ENCODE peak calls at places on chromosomes 13 and 19, in seven cellular contexts. One of them, this sample, is unnamed.

GRCh38 chr13:76887070-76887563 is 912 bp upstream of the KCTD12 start:
- DNase-seq in pancreas: no peak
- DNase-seq in astrocyte of the cerebellum: no peak
- DNase-seq in heart left ventricle: peak; percentile 32
- DNase-seq in neural progenitor cell: peak; percentile 48
- DNase-seq in lower leg skin: no peak
- DNase-seq in HepG2: no peak
- DNase-seq in this sample: peak; percentile 35

GRCh38 chr13:96089749-96090239 is at the start of gene HS6ST3:
- DNase-seq in pancreas: peak; percentile 87
- DNase-seq in astrocyte of the cerebellum: no peak
- DNase-seq in heart left ventricle: peak; percentile 20
- DNase-seq in neural progenitor cell: peak; percentile 75
- DNase-seq in lower leg skin: no peak
- DNase-seq in HepG2: no peak
- DNase-seq in this sample: no peak

GRCh38 chr19:30228726-30229523 is 143.3 kb upstream of the ZNF536 start:
- DNase-seq in pancreas: no peak
- DNase-seq in astrocyte of the cerebellum: no peak
- DNase-seq in heart left ventricle: no peak
- DNase-seq in neural progenitor cell: peak; percentile 65
- DNase-seq in lower leg skin: no peak
- DNase-seq in HepG2: no peak
- DNase-seq in this sample: no peak

GRCh38 chr13:98517576-98518310 is 59.2 kb downstream of the STK24 start:
- DNase-seq in pancreas: no peak
- DNase-seq in astrocyte of the cerebellum: no peak
- DNase-seq in heart left ventricle: no peak
- DNase-seq in neural progenitor cell: no peak
- DNase-seq in lower leg skin: no peak
- DNase-seq in HepG2: no peak
- DNase-seq in this sample: no peak

GRCh38 chr13:54301085-54301484 is 1272.5 kb downstream of the OLFM4 start:
- DNase-seq in pancreas: no peak
- DNase-seq in astrocyte of the cerebellum: no peak
- DNase-seq in heart left ventricle: no peak
- DNase-seq in neural progenitor cell: peak; percentile 10
- DNase-seq in lower leg skin: no peak
- DNase-seq in HepG2: no peak
- DNase-seq in this sample: no peak

GRCh38 chr19:38277969-38278680 is 13.8 kb downstream of the SPINT2 start:
- DNase-seq in pancreas: no peak
- DNase-seq in astrocyte of the cerebellum: no peak
- DNase-seq in heart left ventricle: peak; percentile 79
- DNase-seq in neural progenitor cell: no peak
- DNase-seq in lower leg skin: no peak
- DNase-seq in HepG2: no peak
- DNase-seq in this sample: no peak

GRCh38 chr19:34321735-34322134 is 43.3 kb upstream of the GPI start:
- DNase-seq in pancreas: no peak
- DNase-seq in astrocyte of the cerebellum: no peak
- DNase-seq in heart left ventricle: no peak
- DNase-seq in neural progenitor cell: no peak
- DNase-seq in lower leg skin: no peak
- DNase-seq in HepG2: no peak
- DNase-seq in this sample: no peak

GRCh38 chr13:108621421-108621820 is 8.0 kb upstream of the MYO16 start:
- DNase-seq in pancreas: no peak
- DNase-seq in astrocyte of the cerebellum: no peak
- DNase-seq in heart left ventricle: no peak
- DNase-seq in neural progenitor cell: no peak
- DNase-seq in lower leg skin: no peak
- DNase-seq in HepG2: no peak
- DNase-seq in this sample: no peak

GRCh38 chr19:50739132-50739746 is 16.1 kb downstream of the CLEC11A start:
- DNase-seq in pancreas: no peak
- DNase-seq in astrocyte of the cerebellum: no peak
- DNase-seq in heart left ventricle: no peak
- DNase-seq in neural progenitor cell: no peak
- DNase-seq in lower leg skin: no peak
- DNase-seq in HepG2: no peak
- DNase-seq in this sample: no peak

GRCh38 chr13:37074703-37075102 is 15.2 kb upstream of the SUPT20H start:
- DNase-seq in pancreas: no peak
- DNase-seq in astrocyte of the cerebellum: no peak
- DNase-seq in heart left ventricle: no peak
- DNase-seq in neural progenitor cell: peak; percentile 24
- DNase-seq in lower leg skin: no peak
- DNase-seq in HepG2: no peak
- DNase-seq in this sample: no peak

GRCh38 chr19:45947926-45948325 is 25.7 kb downstream of the NOVA2 start:
- DNase-seq in pancreas: no peak
- DNase-seq in astrocyte of the cerebellum: peak; percentile 41
- DNase-seq in heart left ventricle: no peak
- DNase-seq in neural progenitor cell: no peak
- DNase-seq in lower leg skin: no peak
- DNase-seq in HepG2: no peak
- DNase-seq in this sample: no peak

GRCh38 chr13:19152403-19152802 is 29.2 kb downstream of the TUBA3C start:
- DNase-seq in pancreas: no peak
- DNase-seq in astrocyte of the cerebellum: no peak
- DNase-seq in heart left ventricle: no peak
- DNase-seq in neural progenitor cell: no peak
- DNase-seq in lower leg skin: no peak
- DNase-seq in HepG2: no peak
- DNase-seq in this sample: no peak

GRCh38 chr13:51781246-51782022 is 22.5 kb downstream of the DHRS12 start:
- DNase-seq in pancreas: no peak
- DNase-seq in astrocyte of the cerebellum: no peak
- DNase-seq in heart left ventricle: no peak
- DNase-seq in neural progenitor cell: peak; percentile 64
- DNase-seq in lower leg skin: no peak
- DNase-seq in HepG2: no peak
- DNase-seq in this sample: no peak

GRCh38 chr19:19271828-19272599 is 1.1 kb downstream of the TM6SF2 start:
- DNase-seq in pancreas: no peak
- DNase-seq in astrocyte of the cerebellum: no peak
- DNase-seq in heart left ventricle: no peak
- DNase-seq in neural progenitor cell: no peak
- DNase-seq in lower leg skin: no peak
- DNase-seq in HepG2: no peak
- DNase-seq in this sample: no peak

GRCh38 chr19:38304352-38304865 is 358 bp downstream of the C19orf33 start:
- DNase-seq in pancreas: no peak
- DNase-seq in astrocyte of the cerebellum: no peak
- DNase-seq in heart left ventricle: no peak
- DNase-seq in neural progenitor cell: no peak
- DNase-seq in lower leg skin: no peak
- DNase-seq in HepG2: no peak
- DNase-seq in this sample: no peak

GRCh38 chr19:17757125-17757524 is 5.8 kb downstream of the FCHO1 start:
- DNase-seq in pancreas: peak; percentile 87
- DNase-seq in astrocyte of the cerebellum: peak; percentile 15
- DNase-seq in heart left ventricle: peak; percentile 70
- DNase-seq in neural progenitor cell: no peak
- DNase-seq in lower leg skin: peak; percentile 29
- DNase-seq in HepG2: no peak
- DNase-seq in this sample: peak; percentile 73

GRCh38 chr13:25501231-25501630 is 129.5 kb downstream of the ATP8A2 start:
- DNase-seq in pancreas: no peak
- DNase-seq in astrocyte of the cerebellum: no peak
- DNase-seq in heart left ventricle: no peak
- DNase-seq in neural progenitor cell: no peak
- DNase-seq in lower leg skin: no peak
- DNase-seq in HepG2: no peak
- DNase-seq in this sample: no peak

GRCh38 chr13:25502551-25502950 is 130.8 kb downstream of the ATP8A2 start:
- DNase-seq in pancreas: no peak
- DNase-seq in astrocyte of the cerebellum: no peak
- DNase-seq in heart left ventricle: no peak
- DNase-seq in neural progenitor cell: no peak
- DNase-seq in lower leg skin: no peak
- DNase-seq in HepG2: no peak
- DNase-seq in this sample: no peak

GRCh38 chr13:25503856-25504255 is 132.1 kb downstream of the ATP8A2 start:
- DNase-seq in pancreas: no peak
- DNase-seq in astrocyte of the cerebellum: no peak
- DNase-seq in heart left ventricle: no peak
- DNase-seq in neural progenitor cell: no peak
- DNase-seq in lower leg skin: no peak
- DNase-seq in HepG2: no peak
- DNase-seq in this sample: no peak
- TF ChIP-seq CTCF in pancreas: no peak
- TF ChIP-seq CTCF in astrocyte of the cerebellum: no peak
- TF ChIP-seq CTCF in heart left ventricle: no peak
- TF ChIP-seq CTCF in neural progenitor cell: no peak
- TF ChIP-seq CTCF in lower leg skin: no peak
- TF ChIP-seq CTCF in HepG2: no peak
- TF ChIP-seq CTCF in this sample: no peak

GRCh38 chr19:28008695-28009094 is 1204.3 kb downstream of the UQCRFS1 start:
- DNase-seq in pancreas: no peak
- DNase-seq in astrocyte of the cerebellum: no peak
- DNase-seq in heart left ventricle: no peak
- DNase-seq in neural progenitor cell: no peak
- DNase-seq in lower leg skin: no peak
- DNase-seq in HepG2: no peak
- DNase-seq in this sample: no peak

GRCh38 chr19:28014821-28015405 is 1198.0 kb downstream of the UQCRFS1 start:
- DNase-seq in pancreas: no peak
- DNase-seq in astrocyte of the cerebellum: no peak
- DNase-seq in heart left ventricle: no peak
- DNase-seq in neural progenitor cell: no peak
- DNase-seq in lower leg skin: no peak
- DNase-seq in HepG2: no peak
- DNase-seq in this sample: no peak

GRCh38 chr19:28009696-28010095 is 1203.3 kb downstream of the UQCRFS1 start:
- DNase-seq in pancreas: no peak
- DNase-seq in astrocyte of the cerebellum: peak; percentile 54
- DNase-seq in heart left ventricle: no peak
- DNase-seq in neural progenitor cell: no peak
- DNase-seq in lower leg skin: no peak
- DNase-seq in HepG2: no peak
- DNase-seq in this sample: no peak

GRCh38 chr19:28010656-28011055 is 1202.3 kb downstream of the UQCRFS1 start:
- DNase-seq in pancreas: no peak
- DNase-seq in astrocyte of the cerebellum: no peak
- DNase-seq in heart left ventricle: no peak
- DNase-seq in neural progenitor cell: no peak
- DNase-seq in lower leg skin: no peak
- DNase-seq in HepG2: no peak
- DNase-seq in this sample: peak; percentile 33

GRCh38 chr19:28012361-28012760 is 1200.6 kb downstream of the UQCRFS1 start:
- DNase-seq in pancreas: no peak
- DNase-seq in astrocyte of the cerebellum: no peak
- DNase-seq in heart left ventricle: no peak
- DNase-seq in neural progenitor cell: peak; percentile 53
- DNase-seq in lower leg skin: no peak
- DNase-seq in HepG2: no peak
- DNase-seq in this sample: no peak
- TF ChIP-seq CTCF in pancreas: no peak
- TF ChIP-seq CTCF in astrocyte of the cerebellum: no peak
- TF ChIP-seq CTCF in heart left ventricle: no peak
- TF ChIP-seq CTCF in neural progenitor cell: peak; percentile 65
- TF ChIP-seq CTCF in lower leg skin: no peak
- TF ChIP-seq CTCF in HepG2: no peak
- TF ChIP-seq CTCF in this sample: no peak

GRCh38 chr19:12126707-12127106 is 13.4 kb downstream of the ZNF20 start:
- DNase-seq in pancreas: no peak
- DNase-seq in astrocyte of the cerebellum: no peak
- DNase-seq in heart left ventricle: no peak
- DNase-seq in neural progenitor cell: peak; percentile 5
- DNase-seq in lower leg skin: no peak
- DNase-seq in HepG2: peak; percentile 24
- DNase-seq in this sample: peak; percentile 46
- TF ChIP-seq CTCF in pancreas: peak; percentile 50
- TF ChIP-seq CTCF in astrocyte of the cerebellum: peak; percentile 11
- TF ChIP-seq CTCF in heart left ventricle: peak; percentile 38
- TF ChIP-seq CTCF in neural progenitor cell: peak; percentile 52
- TF ChIP-seq CTCF in lower leg skin: no peak
- TF ChIP-seq CTCF in HepG2: peak; percentile 64
- TF ChIP-seq CTCF in this sample: no peak

DNA sequence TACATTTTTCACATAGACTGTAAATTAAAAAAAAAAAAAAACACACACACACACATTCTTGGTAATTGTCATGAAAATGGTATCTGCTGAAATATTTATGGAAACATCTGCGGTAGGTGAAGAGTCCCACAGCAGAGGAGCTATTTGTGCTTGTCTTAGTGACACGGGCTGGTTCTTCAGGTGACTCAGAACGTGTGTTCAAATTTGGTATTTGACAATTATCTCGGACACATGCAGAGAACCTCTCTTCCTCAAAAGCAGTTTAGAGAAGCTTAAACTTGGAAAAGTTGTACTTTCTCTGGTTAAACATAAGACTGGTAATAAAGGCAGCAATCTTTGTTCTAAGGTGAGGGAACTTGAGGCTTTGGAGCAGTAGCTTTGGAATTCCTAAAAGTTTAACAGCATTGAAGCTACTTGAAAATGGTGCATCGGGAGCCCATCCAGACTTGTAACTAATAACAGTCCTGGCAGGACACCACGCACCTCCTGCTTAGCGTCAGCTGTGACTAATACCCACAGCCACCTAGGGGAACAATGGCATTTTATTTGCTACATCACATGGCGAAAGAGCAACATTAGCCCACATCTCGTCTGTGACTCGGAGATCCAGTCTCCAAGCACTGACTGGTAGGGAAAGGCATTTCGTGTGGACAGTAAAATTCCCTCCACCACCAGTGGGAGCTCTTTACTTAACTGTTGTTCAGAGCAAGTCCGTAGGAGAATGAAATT is 1505.1 kb upstream of the SLC10A2 start:
- DNase-seq in pancreas: no peak
- DNase-seq in astrocyte of the cerebellum: peak; percentile 93
- DNase-seq in heart left ventricle: peak; percentile 62
- DNase-seq in neural progenitor cell: peak; percentile 72
- DNase-seq in lower leg skin: peak; percentile 86
- DNase-seq in HepG2: peak; percentile 16
- DNase-seq in this sample: no peak
- TF ChIP-seq CTCF in pancreas: peak; percentile 61
- TF ChIP-seq CTCF in astrocyte of the cerebellum: peak; percentile 95
- TF ChIP-seq CTCF in heart left ventricle: peak; percentile 63
- TF ChIP-seq CTCF in neural progenitor cell: peak; percentile 69
- TF ChIP-seq CTCF in lower leg skin: no peak
- TF ChIP-seq CTCF in HepG2: peak; percentile 59
- TF ChIP-seq CTCF in this sample: peak; percentile 39

DNA sequence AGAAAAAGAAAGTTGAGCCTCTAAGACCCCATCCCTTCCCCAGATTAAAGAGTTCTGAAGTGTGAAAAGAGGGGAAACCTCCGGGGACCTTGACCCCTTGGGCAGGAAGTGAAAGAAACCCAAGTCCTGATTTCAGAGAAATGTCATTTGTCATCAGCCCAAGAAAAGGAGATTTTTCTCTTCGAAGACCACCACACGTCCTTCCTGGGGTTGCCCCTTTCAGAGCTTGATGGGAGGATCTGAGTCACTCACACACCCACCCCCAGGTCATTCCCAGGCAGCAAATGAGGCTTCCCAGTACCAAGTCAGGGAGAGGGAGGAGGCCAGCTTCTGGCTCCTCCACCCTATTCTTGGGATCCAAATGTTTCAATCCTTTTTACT is 5.3 kb upstream of the KMT2B start:
- DNase-seq in pancreas: no peak
- DNase-seq in astrocyte of the cerebellum: no peak
- DNase-seq in heart left ventricle: no peak
- DNase-seq in neural progenitor cell: no peak
- DNase-seq in lower leg skin: no peak
- DNase-seq in HepG2: no peak
- DNase-seq in this sample: no peak
- TF ChIP-seq CTCF in pancreas: no peak
- TF ChIP-seq CTCF in astrocyte of the cerebellum: no peak
- TF ChIP-seq CTCF in heart left ventricle: no peak
- TF ChIP-seq CTCF in neural progenitor cell: no peak
- TF ChIP-seq CTCF in lower leg skin: no peak
- TF ChIP-seq CTCF in HepG2: no peak
- TF ChIP-seq CTCF in this sample: no peak

GRCh38 chr19:2700660-2701360 is 1.7 kb downstream of the GNG7 start:
- DNase-seq in pancreas: no peak
- DNase-seq in astrocyte of the cerebellum: no peak
- DNase-seq in heart left ventricle: no peak
- DNase-seq in neural progenitor cell: no peak
- DNase-seq in lower leg skin: no peak
- DNase-seq in HepG2: no peak
- DNase-seq in this sample: no peak
- TF ChIP-seq CTCF in pancreas: no peak
- TF ChIP-seq CTCF in astrocyte of the cerebellum: no peak
- TF ChIP-seq CTCF in heart left ventricle: no peak
- TF ChIP-seq CTCF in neural progenitor cell: no peak
- TF ChIP-seq CTCF in lower leg skin: no peak
- TF ChIP-seq CTCF in HepG2: no peak
- TF ChIP-seq CTCF in this sample: no peak

This sample was measured in mucosa of descending colon.